ENCODE peak calls at places on chromosomes 13 and 19, in eight cellular contexts. S is brain microvascular endothelial cell, A is body of pancreas, G is fibroblast of lung, B is transverse colon, Z is mammary epithelial cell, L is left ventricle myocardium inferior, T is Peyer's patch. Y is an unnamed sample.

GRCh38 chr13:99280166-99280565 is 22.0 kb upstream of the GPR18 start:
- DNase-seq in S (peak), A (no peak), B (peak), Z (peak), T (no peak), G (no peak), L (no peak), Y (no peak)

GRCh38 chr13:109088101-109088500 is 458.7 kb downstream of the MYO16 start:
- DNase-seq in G (no peak), B (no peak), L (no peak), T (no peak), S (no peak), A (no peak), Z (peak), Y (no peak)

GRCh38 chr19:10566658-10567410 is 1.0 kb upstream of the KRI1 start:
- DNase-seq in B (peak), A (peak), L (no peak), S (no peak), T (peak), G (no peak), Z (no peak), Y (peak)

GRCh38 chr13:34657716-34658115 is 284.4 kb upstream of the NBEA start:
- DNase-seq in S (peak), G (peak), Z (peak), B (no peak), A (no peak), L (no peak), T (no peak), Y (no peak)

GRCh38 chr13:99086869-99087129 is 108.9 kb upstream of the DOCK9 start:
- DNase-seq in G (peak), L (peak), S (no peak), A (peak), B (peak), T (peak), Z (peak), Y (no peak)

GRCh38 chr13:114025432-114026127 is 51.7 kb upstream of the C13orf46 start:
- DNase-seq in Z (no peak), A (no peak), T (no peak), B (peak), L (no peak), G (peak), S (peak), Y (no peak)

GRCh38 chr13:30159446-30159839 is 147.9 kb downstream of the KATNAL1 start:
- DNase-seq in G (peak), A (no peak), T (no peak), L (no peak), S (peak), B (no peak), Z (peak), Y (no peak)

GRCh38 chr19:29380581-29380980 is 145.2 kb upstream of the VSTM2B start:
- DNase-seq in G (no peak), L (no peak), B (no peak), Z (no peak), S (no peak), A (no peak), T (no peak), Y (peak)

GRCh38 chr13:64849174-64849573 is 2381.0 kb downstream of the PCDH9 start:
- DNase-seq in T (no peak), B (no peak), G (no peak), S (no peak), A (no peak), Z (no peak), L (no peak), Y (no peak)

GRCh38 chr19:16637535-16637934 is 9.5 kb upstream of the MED26 start:
- DNase-seq in S (no peak), Z (no peak), B (no peak), A (no peak), G (no peak), T (no peak), L (no peak), Y (no peak)

GRCh38 chr19:19096641-19097627 is 33.1 kb downstream of the SLC25A42 start:
- DNase-seq in Z (no peak), L (no peak), A (no peak), T (no peak), G (no peak), B (peak), S (no peak), Y (no peak)

GRCh38 chr19:56538761-56539263 is at the start of gene ZFP28:
- DNase-seq in Z (no peak), S (no peak), L (peak), T (peak), B (peak), A (no peak), G (no peak), Y (no peak)

GRCh38 chr19:34431681-34432402 is 3.7 kb downstream of the UBA2 start:
- DNase-seq in B (no peak), T (no peak), L (no peak), A (no peak), G (peak), S (peak), Z (no peak), Y (no peak)

GRCh38 chr19:34432797-34433196 is 4.6 kb downstream of the UBA2 start:
- DNase-seq in A (no peak), B (no peak), S (peak), L (peak), G (peak), Z (no peak), T (no peak), Y (peak)

GRCh38 chr19:34430738-34431625 is 2.8 kb downstream of the UBA2 start:
- DNase-seq in T (no peak), B (no peak), A (no peak), G (peak), L (no peak), Z (peak), S (peak), Y (no peak)

GRCh38 chr19:34436716-34437115 is 8.5 kb downstream of the UBA2 start:
- DNase-seq in L (no peak), S (peak), A (no peak), B (no peak), T (no peak), G (no peak), Z (no peak), Y (no peak)
- TF ChIP-seq CTCF in L (no peak), S (no peak), A (no peak), B (no peak), T (no peak), G (no peak), Z (no peak), Y (no peak)

GRCh38 chr19:48856921-48857320 is 11.5 kb downstream of the PLEKHA4 start:
- DNase-seq in G (no peak), T (no peak), L (no peak), A (no peak), S (no peak), B (no peak), Z (no peak), Y (no peak)

GRCh38 chr19:48861313-48861712 is 7.1 kb downstream of the PLEKHA4 start:
- DNase-seq in L (no peak), Z (no peak), A (no peak), T (no peak), G (no peak), B (no peak), S (no peak), Y (no peak)

GRCh38 chr19:48862827-48863226 is 5.6 kb downstream of the PLEKHA4 start:
- DNase-seq in B (no peak), T (no peak), L (no peak), A (no peak), G (no peak), S (no peak), Z (no peak), Y (no peak)

GRCh38 chr19:48859711-48860572 is 8.5 kb downstream of the PLEKHA4 start:
- DNase-seq in T (no peak), A (peak), S (no peak), G (no peak), B (no peak), L (peak), Z (no peak), Y (no peak)

DNA sequence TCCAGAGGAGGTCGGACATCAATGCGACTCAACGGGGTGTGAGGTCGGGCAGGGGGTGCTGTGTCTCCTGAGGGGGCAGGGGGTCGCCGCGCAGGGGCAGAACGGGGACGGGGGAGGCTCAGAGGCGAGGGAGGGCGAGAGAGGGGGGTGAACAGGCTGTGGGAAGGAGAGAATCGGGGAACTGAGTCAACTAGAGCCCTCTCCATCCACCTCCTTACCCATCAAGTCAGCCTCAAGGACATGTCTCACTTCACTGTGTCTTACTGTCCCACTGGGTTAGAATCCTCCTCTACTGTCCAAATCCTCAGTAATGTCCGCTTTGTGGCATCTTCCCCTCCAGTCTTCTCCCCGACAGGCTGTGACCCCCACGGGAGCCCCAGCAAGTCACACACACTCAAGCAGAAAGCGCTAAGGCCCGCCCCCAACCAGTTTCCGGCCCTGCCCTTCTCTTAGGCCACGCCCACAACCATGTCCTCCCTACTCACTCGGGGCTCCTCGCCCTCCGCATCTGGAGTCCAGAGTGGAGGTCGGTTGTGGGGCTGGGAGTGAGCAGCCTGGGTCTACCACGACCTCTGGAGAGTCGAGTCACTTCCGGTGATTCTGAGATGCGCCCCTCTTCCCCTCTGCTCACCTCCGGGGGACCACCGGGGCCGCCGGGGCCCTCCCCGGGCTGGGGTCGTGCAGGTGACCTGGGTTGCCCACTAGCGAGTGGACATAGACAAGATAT is 9.3 kb downstream of the PLEKHA4 start:
- DNase-seq in A (peak), S (no peak), L (peak), Z (no peak), T (peak), B (peak), G (no peak), Y (no peak)
- H3K27ac ChIP-seq in A (peak), S (no peak), L (no peak), Z (no peak), T (no peak), B (no peak), G (no peak), Y (no peak)

GRCh38 chr13:112071011-112071901 is 4.3 kb downstream of the SOX1 start:
- DNase-seq in Z (no peak), G (no peak), A (no peak), B (no peak), T (no peak), S (no peak), L (no peak), Y (no peak)

GRCh38 chr13:112074139-112074710 is 7.3 kb downstream of the SOX1 start:
- DNase-seq in T (no peak), A (no peak), B (no peak), L (no peak), Z (no peak), G (no peak), S (no peak), Y (no peak)

GRCh38 chr13:112072531-112073244 is 5.7 kb downstream of the SOX1 start:
- DNase-seq in B (no peak), L (no peak), T (no peak), Z (no peak), S (no peak), G (no peak), A (no peak), Y (no peak)

GRCh38 chr13:112071902-112072530 is 5.1 kb downstream of the SOX1 start:
- DNase-seq in B (no peak), Z (no peak), G (no peak), L (no peak), T (no peak), A (no peak), S (no peak), Y (no peak)

GRCh38 chr13:112073245-112074138 is 6.5 kb downstream of the SOX1 start:
- DNase-seq in T (no peak), G (no peak), S (no peak), A (no peak), Z (no peak), L (no peak), B (no peak), Y (no peak)
- H3K4me3 ChIP-seq in T (no peak), G (no peak), S (no peak), A (no peak), Z (no peak), L (peak), B (no peak), Y (peak)

DNA sequence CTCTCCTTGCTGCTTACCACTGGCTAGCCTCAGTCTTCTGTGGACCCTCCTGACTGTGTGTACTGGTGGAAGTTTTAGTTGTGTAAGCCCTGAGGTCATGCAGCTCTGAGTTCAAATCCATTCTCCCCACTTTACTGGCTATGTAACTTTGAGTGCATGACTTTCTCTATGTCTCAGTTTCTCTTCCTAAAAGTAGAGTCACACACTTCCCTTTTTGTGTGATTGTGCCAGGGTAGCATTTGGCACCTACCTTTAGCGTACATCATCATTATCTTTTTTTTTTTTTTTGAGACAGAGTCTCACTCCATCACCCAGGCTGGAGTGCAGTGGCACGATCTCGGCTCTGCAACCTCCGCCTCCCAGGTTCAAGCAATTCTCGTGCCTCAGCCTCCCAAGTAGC is 70.3 kb downstream of the MAP4K1 start:
- DNase-seq in S (no peak), A (no peak), Z (no peak), G (no peak), B (no peak), T (no peak), L (no peak), Y (no peak)
- TF ChIP-seq CTCF in S (no peak), A (no peak), Z (no peak), G (no peak), B (no peak), T (no peak), L (no peak), Y (no peak)

GRCh38 chr19:6287269-6287885 is 7.6 kb upstream of the MLLT1 start:
- DNase-seq in Z (no peak), A (no peak), L (no peak), S (no peak), T (no peak), G (peak), B (no peak), Y (no peak)
- H3K27ac ChIP-seq in Z (no peak), A (no peak), L (no peak), S (no peak), T (no peak), G (no peak), B (no peak), Y (no peak)

GRCh38 chr19:39405261-39405912 is 1.3 kb upstream of the ZFP36 start:
- DNase-seq in S (no peak), L (no peak), A (no peak), Z (no peak), T (no peak), B (no peak), G (no peak), Y (no peak)
- H3K4me3 ChIP-seq in S (no peak), L (peak), A (no peak), Z (no peak), T (no peak), B (no peak), G (no peak), Y (peak)

DNA sequence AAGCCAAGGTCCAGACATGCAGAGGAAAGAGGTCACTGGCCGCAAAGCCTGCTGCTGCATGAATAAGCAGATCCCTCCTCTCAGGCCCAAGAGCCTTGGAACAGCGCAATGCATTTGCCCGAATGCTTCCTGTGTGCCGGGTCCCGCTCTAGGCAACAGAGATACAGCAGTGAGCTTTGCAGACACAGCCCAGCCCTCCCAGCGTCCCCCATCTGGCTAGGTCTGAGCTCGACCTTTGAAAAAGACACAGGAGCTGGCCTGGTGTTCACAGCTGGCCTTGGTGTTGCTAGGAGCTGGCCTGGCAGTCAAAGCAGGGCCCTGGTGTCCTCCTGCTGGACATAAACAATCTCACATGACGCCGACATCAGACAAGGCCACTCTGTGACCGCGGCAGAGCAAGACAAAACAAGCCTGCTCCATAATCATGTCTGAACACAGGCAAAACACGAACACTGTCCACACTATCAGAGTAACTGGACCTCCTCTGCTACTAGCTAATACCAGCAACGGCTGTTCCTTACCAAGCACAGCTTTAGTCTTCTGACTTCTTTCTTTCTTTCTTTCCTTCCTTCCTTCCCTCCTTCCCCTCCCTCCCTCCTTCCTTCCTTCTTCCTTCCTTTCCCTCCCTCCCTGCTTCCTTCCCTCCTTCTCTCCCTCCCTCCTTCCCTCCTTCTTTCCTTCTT is 5.7 kb upstream of the PEX11G start:
- DNase-seq in T (no peak), S (peak), G (peak), B (no peak), A (peak), L (peak), Z (peak), Y (no peak)
- TF ChIP-seq CTCF in T (no peak), S (peak), G (peak), B (no peak), A (peak), L (peak), Z (peak), Y (no peak)

DNA sequence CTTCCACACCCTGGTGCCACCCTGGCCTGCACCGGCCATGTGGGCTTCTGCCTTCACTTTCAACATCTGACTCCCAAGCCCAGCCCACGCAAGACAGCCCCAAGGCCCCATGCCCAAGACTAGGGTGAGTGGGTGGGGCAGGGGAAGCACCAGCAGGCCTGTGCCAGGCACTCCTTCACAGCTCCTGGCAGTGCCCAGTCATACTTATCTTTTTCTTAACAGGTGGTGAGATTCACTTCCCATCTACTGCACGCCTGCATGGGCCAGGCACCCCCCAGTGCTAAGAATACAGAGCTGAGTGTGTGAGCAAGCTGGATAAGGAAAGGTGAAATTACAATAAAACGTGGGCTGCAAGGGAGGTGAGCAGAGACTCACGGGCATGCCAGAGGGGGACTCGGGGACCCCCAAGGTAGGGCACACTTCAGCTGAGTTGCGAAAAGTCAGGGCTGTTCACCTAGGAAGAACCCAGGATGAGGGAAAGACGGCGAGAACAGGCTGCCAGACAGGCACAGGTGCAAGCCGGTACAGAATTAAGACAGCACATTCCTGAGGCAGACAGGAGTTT is 55.6 kb downstream of the COL4A1 start:
- DNase-seq in A (peak), B (no peak), L (no peak), S (no peak), Z (no peak), T (no peak), G (no peak), Y (peak)
- H3K27ac ChIP-seq in A (peak), B (peak), L (peak), S (peak), Z (no peak), T (peak), G (peak), Y (peak)

GRCh38 chr19:18001837-18002345 is 6.1 kb upstream of the ARRDC2 start:
- DNase-seq in L (no peak), T (no peak), A (no peak), G (no peak), S (no peak), B (no peak), Z (no peak), Y (no peak)

GRCh38 chr19:17999685-18000479 is 8.1 kb upstream of the ARRDC2 start:
- DNase-seq in A (no peak), B (peak), S (no peak), G (no peak), T (no peak), Z (no peak), L (no peak), Y (peak)

GRCh38 chr19:17998827-17999150 is 9.2 kb upstream of the ARRDC2 start:
- DNase-seq in L (no peak), S (no peak), A (no peak), B (no peak), Z (no peak), T (no peak), G (no peak), Y (no peak)

GRCh38 chr19:18000981-18001836 is 6.8 kb upstream of the ARRDC2 start:
- DNase-seq in A (peak), G (peak), Z (peak), T (peak), B (peak), L (peak), S (peak), Y (peak)

GRCh38 chr19:18000480-18000980 is 7.4 kb upstream of the ARRDC2 start:
- DNase-seq in G (no peak), Z (no peak), S (no peak), A (no peak), T (no peak), L (no peak), B (no peak), Y (no peak)
- H3K4me3 ChIP-seq in G (no peak), Z (peak), S (peak), A (no peak), T (peak), L (peak), B (peak), Y (peak)

GRCh38 chr13:71674776-71675352 is 192.1 kb downstream of the DACH1 start:
- DNase-seq in T (no peak), A (no peak), G (no peak), L (no peak), S (no peak), Z (no peak), B (no peak), Y (no peak)

GRCh38 chr13:71677114-71677513 is 189.9 kb downstream of the DACH1 start:
- DNase-seq in S (no peak), Z (no peak), G (no peak), T (no peak), A (no peak), B (no peak), L (no peak), Y (no peak)

GRCh38 chr13:71672527-71672926 is 194.5 kb downstream of the DACH1 start:
- DNase-seq in L (no peak), B (no peak), A (no peak), G (peak), Z (no peak), S (no peak), T (no peak), Y (no peak)
- TF ChIP-seq CTCF in L (no peak), B (no peak), A (no peak), G (peak), Z (no peak), S (peak), T (no peak), Y (no peak)